ENCODE peak calls at places on chromosome 3, in eight cellular contexts. One of them, this sample, is unnamed.

GRCh38 chr3:31522152-31522551 is 10.6 kb upstream of the STT3B start:
- DNase-seq in fibroblast of lung: no peak
- DNase-seq in hepatocyte: no peak
- DNase-seq in SK-N-MC: no peak
- DNase-seq in HepG2: no peak
- DNase-seq in GM23248: no peak
- DNase-seq in H1: no peak
- DNase-seq in neural progenitor cell: no peak
- DNase-seq in this sample: no peak

GRCh38 chr3:114452176-114452744 is 158.4 kb downstream of the TIGIT start:
- DNase-seq in fibroblast of lung: peak; percentile 18
- DNase-seq in hepatocyte: no peak
- DNase-seq in SK-N-MC: no peak
- DNase-seq in HepG2: no peak
- DNase-seq in GM23248: no peak
- DNase-seq in H1: no peak
- DNase-seq in neural progenitor cell: no peak
- DNase-seq in this sample: no peak

GRCh38 chr3:52346623-52347530 is 30.8 kb downstream of the DNAH1 start:
- DNase-seq in fibroblast of lung: peak; percentile 81
- DNase-seq in hepatocyte: no peak
- DNase-seq in SK-N-MC: no peak
- DNase-seq in HepG2: no peak
- DNase-seq in GM23248: peak; percentile 75
- DNase-seq in H1: no peak
- DNase-seq in neural progenitor cell: no peak
- DNase-seq in this sample: no peak

GRCh38 chr3:177385831-177386301 is 188.6 kb upstream of the TBL1XR1 start:
- DNase-seq in fibroblast of lung: peak; percentile 54
- DNase-seq in hepatocyte: no peak
- DNase-seq in SK-N-MC: no peak
- DNase-seq in HepG2: no peak
- DNase-seq in GM23248: peak; percentile 85
- DNase-seq in H1: no peak
- DNase-seq in neural progenitor cell: no peak
- DNase-seq in this sample: peak; percentile 23

GRCh38 chr3:14351617-14352001 is 50.8 kb upstream of the SLC6A6 start:
- DNase-seq in fibroblast of lung: no peak
- DNase-seq in hepatocyte: no peak
- DNase-seq in SK-N-MC: no peak
- DNase-seq in HepG2: no peak
- DNase-seq in GM23248: no peak
- DNase-seq in H1: no peak
- DNase-seq in neural progenitor cell: no peak
- DNase-seq in this sample: no peak

GRCh38 chr3:37712918-37713819 is 148.5 kb upstream of the CTDSPL start:
- DNase-seq in fibroblast of lung: peak; percentile 47
- DNase-seq in hepatocyte: no peak
- DNase-seq in SK-N-MC: no peak
- DNase-seq in HepG2: no peak
- DNase-seq in GM23248: peak; percentile 35
- DNase-seq in H1: no peak
- DNase-seq in neural progenitor cell: peak; percentile 32
- DNase-seq in this sample: no peak

GRCh38 chr3:124496066-124496465 is 234.2 kb upstream of the UMPS start:
- DNase-seq in fibroblast of lung: no peak
- DNase-seq in hepatocyte: no peak
- DNase-seq in SK-N-MC: no peak
- DNase-seq in HepG2: no peak
- DNase-seq in GM23248: no peak
- DNase-seq in H1: no peak
- DNase-seq in neural progenitor cell: no peak
- DNase-seq in this sample: peak; percentile 45

GRCh38 chr3:140552403-140552802 is 125.5 kb upstream of the TRIM42 start:
- DNase-seq in fibroblast of lung: no peak
- DNase-seq in hepatocyte: no peak
- DNase-seq in SK-N-MC: no peak
- DNase-seq in HepG2: no peak
- DNase-seq in GM23248: no peak
- DNase-seq in H1: no peak
- DNase-seq in neural progenitor cell: peak; percentile 20
- DNase-seq in this sample: no peak

GRCh38 chr3:5891721-5892120 is 704.2 kb downstream of the EDEM1 start:
- DNase-seq in fibroblast of lung: no peak
- DNase-seq in hepatocyte: peak; percentile 13
- DNase-seq in SK-N-MC: no peak
- DNase-seq in HepG2: no peak
- DNase-seq in GM23248: no peak
- DNase-seq in H1: no peak
- DNase-seq in neural progenitor cell: no peak
- DNase-seq in this sample: peak; percentile 75

GRCh38 chr3:10522646-10523303 is 17.4 kb upstream of the ATP2B2 start:
- DNase-seq in fibroblast of lung: no peak
- DNase-seq in hepatocyte: no peak
- DNase-seq in SK-N-MC: no peak
- DNase-seq in HepG2: no peak
- DNase-seq in GM23248: no peak
- DNase-seq in H1: no peak
- DNase-seq in neural progenitor cell: no peak
- DNase-seq in this sample: no peak

GRCh38 chr3:188230962-188231361 is 77.0 kb downstream of the LPP start:
- DNase-seq in fibroblast of lung: no peak
- DNase-seq in hepatocyte: no peak
- DNase-seq in SK-N-MC: no peak
- DNase-seq in HepG2: no peak
- DNase-seq in GM23248: peak; percentile 84
- DNase-seq in H1: no peak
- DNase-seq in neural progenitor cell: no peak
- DNase-seq in this sample: peak; percentile 48

GRCh38 chr3:48435774-48436476 is 4.0 kb downstream of the CCDC51 start:
- DNase-seq in fibroblast of lung: peak; percentile 85
- DNase-seq in hepatocyte: peak; percentile 92
- DNase-seq in SK-N-MC: peak; percentile 39
- DNase-seq in HepG2: peak; percentile 81
- DNase-seq in GM23248: peak; percentile 84
- DNase-seq in H1: peak; percentile 84
- DNase-seq in neural progenitor cell: peak; percentile 91
- DNase-seq in this sample: peak; percentile 75

GRCh38 chr3:186044427-186044826 is 64.5 kb downstream of the ETV5 start:
- DNase-seq in fibroblast of lung: no peak
- DNase-seq in hepatocyte: no peak
- DNase-seq in SK-N-MC: no peak
- DNase-seq in HepG2: peak; percentile 84
- DNase-seq in GM23248: no peak
- DNase-seq in H1: no peak
- DNase-seq in neural progenitor cell: peak; percentile 14
- DNase-seq in this sample: no peak

GRCh38 chr3:71316378-71316777 is 267.1 kb downstream of the FOXP1 start:
- DNase-seq in fibroblast of lung: no peak
- DNase-seq in hepatocyte: no peak
- DNase-seq in SK-N-MC: no peak
- DNase-seq in HepG2: no peak
- DNase-seq in GM23248: no peak
- DNase-seq in H1: no peak
- DNase-seq in neural progenitor cell: no peak
- DNase-seq in this sample: no peak

GRCh38 chr3:179272385-179272784 is 21.5 kb upstream of the KCNMB3 start:
- DNase-seq in fibroblast of lung: peak; percentile 45
- DNase-seq in hepatocyte: no peak
- DNase-seq in SK-N-MC: no peak
- DNase-seq in HepG2: no peak
- DNase-seq in GM23248: no peak
- DNase-seq in H1: no peak
- DNase-seq in neural progenitor cell: no peak
- DNase-seq in this sample: peak; percentile 31

GRCh38 chr3:25035511-25035910 is 392.6 kb upstream of the RARB start:
- DNase-seq in fibroblast of lung: peak; percentile 82
- DNase-seq in hepatocyte: no peak
- DNase-seq in SK-N-MC: no peak
- DNase-seq in HepG2: no peak
- DNase-seq in GM23248: no peak
- DNase-seq in H1: no peak
- DNase-seq in neural progenitor cell: no peak
- DNase-seq in this sample: no peak

GRCh38 chr3:123258811-123259420 is 57.2 kb downstream of the SEC22A start:
- DNase-seq in fibroblast of lung: peak; percentile 78
- DNase-seq in hepatocyte: peak; percentile 62
- DNase-seq in SK-N-MC: peak; percentile 90
- DNase-seq in HepG2: peak; percentile 43
- DNase-seq in GM23248: peak; percentile 83
- DNase-seq in H1: no peak
- DNase-seq in neural progenitor cell: no peak
- DNase-seq in this sample: peak; percentile 80

GRCh38 chr3:9400626-9401025 is 3.2 kb downstream of the SETD5 start:
- DNase-seq in fibroblast of lung: no peak
- DNase-seq in hepatocyte: peak; percentile 17
- DNase-seq in SK-N-MC: no peak
- DNase-seq in HepG2: no peak
- DNase-seq in GM23248: peak; percentile 35
- DNase-seq in H1: no peak
- DNase-seq in neural progenitor cell: peak; percentile 51
- DNase-seq in this sample: no peak

GRCh38 chr3:65130782-65131181 is 443.0 kb upstream of the ADAMTS9 start:
- DNase-seq in fibroblast of lung: peak; percentile 30
- DNase-seq in hepatocyte: no peak
- DNase-seq in SK-N-MC: no peak
- DNase-seq in HepG2: no peak
- DNase-seq in GM23248: peak; percentile 49
- DNase-seq in H1: no peak
- DNase-seq in neural progenitor cell: no peak
- DNase-seq in this sample: no peak

GRCh38 chr3:151625057-151625456 is 108.7 kb upstream of the AADACL2 start:
- DNase-seq in fibroblast of lung: peak; percentile 6
- DNase-seq in hepatocyte: no peak
- DNase-seq in SK-N-MC: no peak
- DNase-seq in HepG2: no peak
- DNase-seq in GM23248: peak; percentile 9
- DNase-seq in H1: no peak
- DNase-seq in neural progenitor cell: no peak
- DNase-seq in this sample: no peak

GRCh38 chr3:118400886-118401285 is 633.8 kb downstream of the IGSF11 start:
- DNase-seq in fibroblast of lung: no peak
- DNase-seq in hepatocyte: no peak
- DNase-seq in SK-N-MC: no peak
- DNase-seq in HepG2: no peak
- DNase-seq in GM23248: no peak
- DNase-seq in H1: no peak
- DNase-seq in neural progenitor cell: no peak
- DNase-seq in this sample: no peak

GRCh38 chr3:143122608-143123352 is 3.2 kb downstream of the CHST2 start:
- DNase-seq in fibroblast of lung: no peak
- DNase-seq in hepatocyte: no peak
- DNase-seq in SK-N-MC: no peak
- DNase-seq in HepG2: no peak
- DNase-seq in GM23248: no peak
- DNase-seq in H1: no peak
- DNase-seq in neural progenitor cell: no peak
- DNase-seq in this sample: no peak

GRCh38 chr3:61562810-61563613 is 1.6 kb downstream of the PTPRG start:
- DNase-seq in fibroblast of lung: peak; percentile 34
- DNase-seq in hepatocyte: peak; percentile 44
- DNase-seq in SK-N-MC: no peak
- DNase-seq in HepG2: peak; percentile 20
- DNase-seq in GM23248: peak; percentile 66
- DNase-seq in H1: no peak
- DNase-seq in neural progenitor cell: peak; percentile 66
- DNase-seq in this sample: no peak
- TF ChIP-seq EZH2 in fibroblast of lung: no peak
- TF ChIP-seq EZH2 in hepatocyte: no peak
- TF ChIP-seq EZH2 in SK-N-MC: no peak
- TF ChIP-seq EZH2 in HepG2: no peak
- TF ChIP-seq EZH2 in GM23248: no peak
- TF ChIP-seq EZH2 in H1: no peak
- TF ChIP-seq EZH2 in neural progenitor cell: peak; percentile 24
- TF ChIP-seq EZH2 in this sample: no peak

DNA sequence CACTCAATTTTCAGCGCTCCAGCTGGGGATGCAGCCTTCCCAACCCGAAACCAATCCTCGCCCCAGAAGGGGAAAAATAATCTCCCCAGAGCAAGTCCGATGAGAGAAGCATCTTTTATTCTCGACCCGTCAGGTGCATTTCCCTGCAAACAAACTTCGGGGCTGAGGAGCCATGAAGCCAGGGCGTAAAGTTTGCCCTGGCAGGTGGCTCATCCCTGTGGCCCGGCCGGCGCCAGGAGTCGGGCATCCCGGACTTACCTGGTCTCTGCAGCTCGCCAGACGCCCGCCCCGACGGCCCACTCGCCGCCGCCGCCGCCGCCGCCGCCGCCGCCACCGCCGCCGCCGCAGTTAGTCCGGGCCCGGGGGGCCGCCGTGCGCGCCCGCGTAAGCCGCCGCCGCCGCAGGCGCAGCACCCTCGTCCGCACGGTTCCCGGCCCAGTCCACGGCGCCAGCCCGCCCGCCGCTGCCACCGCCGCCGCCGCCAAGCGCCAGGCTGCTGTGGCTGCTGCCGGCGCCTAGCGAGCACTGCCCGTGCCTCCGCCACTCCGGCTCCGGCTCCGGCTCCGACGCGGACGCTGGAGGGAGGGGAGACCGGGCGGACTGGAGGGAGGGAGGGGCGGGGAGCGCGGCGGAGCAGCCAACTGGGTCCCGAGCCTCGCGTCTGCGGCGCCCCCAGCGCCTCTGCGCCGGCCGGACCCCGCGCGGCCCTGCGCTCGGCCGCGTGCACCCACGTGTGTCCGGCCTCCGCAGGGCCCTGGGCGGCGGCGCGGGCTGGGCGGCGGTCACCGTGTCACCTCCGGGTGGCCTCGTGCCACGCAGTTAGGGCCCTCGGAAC is at the start of gene CNTN3:
- DNase-seq in fibroblast of lung: peak; percentile 37
- DNase-seq in hepatocyte: peak; percentile 74
- DNase-seq in SK-N-MC: no peak
- DNase-seq in HepG2: no peak
- DNase-seq in GM23248: peak; percentile 69
- DNase-seq in H1: no peak
- DNase-seq in neural progenitor cell: peak; percentile 88
- DNase-seq in this sample: peak; percentile 29
- TF ChIP-seq EZH2 in fibroblast of lung: no peak
- TF ChIP-seq EZH2 in hepatocyte: no peak
- TF ChIP-seq EZH2 in SK-N-MC: no peak
- TF ChIP-seq EZH2 in HepG2: no peak
- TF ChIP-seq EZH2 in GM23248: no peak
- TF ChIP-seq EZH2 in H1: peak; percentile 28
- TF ChIP-seq EZH2 in neural progenitor cell: peak; percentile 75
- TF ChIP-seq EZH2 in this sample: no peak

GRCh38 chr3:128492353-128493220 is at the start of gene GATA2:
- DNase-seq in fibroblast of lung: no peak
- DNase-seq in hepatocyte: peak; percentile 56
- DNase-seq in SK-N-MC: no peak
- DNase-seq in HepG2: no peak
- DNase-seq in GM23248: peak; percentile 59
- DNase-seq in H1: no peak
- DNase-seq in neural progenitor cell: peak; percentile 81
- DNase-seq in this sample: peak; percentile 19
- TF ChIP-seq EZH2 in fibroblast of lung: peak; percentile 9
- TF ChIP-seq EZH2 in hepatocyte: peak; percentile 100
- TF ChIP-seq EZH2 in SK-N-MC: no peak
- TF ChIP-seq EZH2 in HepG2: no peak
- TF ChIP-seq EZH2 in GM23248: no peak
- TF ChIP-seq EZH2 in H1: peak; percentile 90
- TF ChIP-seq EZH2 in neural progenitor cell: peak; percentile 99
- TF ChIP-seq EZH2 in this sample: peak; percentile 72

GRCh38 chr3:194250104-194251002 is 100.8 kb downstream of the CPN2 start:
- DNase-seq in fibroblast of lung: peak; percentile 88
- DNase-seq in hepatocyte: peak; percentile 76
- DNase-seq in SK-N-MC: peak; percentile 87
- DNase-seq in HepG2: no peak
- DNase-seq in GM23248: peak; percentile 44
- DNase-seq in H1: no peak
- DNase-seq in neural progenitor cell: no peak
- DNase-seq in this sample: peak; percentile 96
- TF ChIP-seq EZH2 in fibroblast of lung: no peak
- TF ChIP-seq EZH2 in hepatocyte: no peak
- TF ChIP-seq EZH2 in SK-N-MC: no peak
- TF ChIP-seq EZH2 in HepG2: no peak
- TF ChIP-seq EZH2 in GM23248: no peak
- TF ChIP-seq EZH2 in H1: no peak
- TF ChIP-seq EZH2 in neural progenitor cell: no peak
- TF ChIP-seq EZH2 in this sample: no peak

This sample was measured in A673.